ENCODE peak calls at places on chromosomes 3 and 15, in four cellular contexts. B is ascending aorta, L is ELR, F is GM23248. R is an unnamed sample.
A peak's percentile ranks its signal among the peaks of the same experiment; 100 is the strongest.

GRCh38 chr3:107651782-107652181 is 129.0 kb downstream of the BBX start:
- DNase-seq in F (no peak), B (no peak), L (no peak), R (no peak)

GRCh38 chr3:87498358-87499080 is 222.1 kb upstream of the POU1F1 start:
- DNase-seq in F (peak; percentile 35), L (peak; percentile 35), B (no peak), R (peak; percentile 1)

GRCh38 chr15:64524778-64525177 is 64.4 kb downstream of the ZNF609 start:
- DNase-seq in B (no peak), F (peak; percentile 24), L (peak; percentile 39), R (peak; percentile 43)

GRCh38 chr3:140277886-140278285 is 342.9 kb downstream of the CLSTN2 start:
- DNase-seq in B (no peak), L (no peak), F (no peak), R (no peak)

GRCh38 chr15:52408823-52409222 is 113.2 kb upstream of the MYO5C start:
- DNase-seq in B (no peak), L (peak; percentile 8), F (no peak), R (no peak)

GRCh38 chr3:177823701-177824189 is 626.5 kb upstream of the TBL1XR1 start:
- DNase-seq in B (no peak), L (no peak), F (no peak), R (no peak)

GRCh38 chr3:42092006-42092405 is 849 bp downstream of the TRAK1 start:
- DNase-seq in B (no peak), F (peak; percentile 25), L (no peak), R (no peak)

GRCh38 chr3:107408513-107408912 is 31.3 kb downstream of the CCDC54 start:
- DNase-seq in L (no peak), B (no peak), F (no peak), R (no peak)

GRCh38 chr3:32557640-32558352 is 12.9 kb downstream of the DYNC1LI1 start:
- DNase-seq in B (no peak), L (no peak), F (no peak), R (no peak)

GRCh38 chr3:174675426-174675825 is 183.7 kb upstream of the NAALADL2 start:
- DNase-seq in F (no peak), B (no peak), L (no peak), R (no peak)

GRCh38 chr3:127734754-127735473 is 62.2 kb downstream of the ABTB1 start:
- DNase-seq in F (peak; percentile 97), L (peak; percentile 98), B (peak; percentile 73), R (peak; percentile 100)

GRCh38 chr3:119294889-119295769 is 946 bp downstream of the ARHGAP31 start:
- DNase-seq in B (peak; percentile 67), L (peak; percentile 62), F (peak; percentile 70), R (peak; percentile 62)